ENCODE peak calls at places on chromosome 19, in four cellular contexts. V, C, J and O are unnamed samples.

GRCh38 chr19:39671739-39672363 is 16.1 kb downstream of the LGALS16 start:
- DNase-seq in V (peak), C (no peak), J (no peak), O (no peak)

GRCh38 chr19:6064016-6064702 is 46.1 kb downstream of the RFX2 start:
- DNase-seq in V (no peak), C (no peak), J (no peak), O (no peak)

GRCh38 chr19:46192990-46193650 is 36.4 kb upstream of the IGFL1 start:
- DNase-seq in V (peak), C (no peak), J (no peak), O (no peak)

GRCh38 chr19:5789886-5790572 is 934 bp downstream of the DUS3L start:
- DNase-seq in V (no peak), C (no peak), J (no peak), O (no peak)

GRCh38 chr19:39405261-39405912 is 1.3 kb upstream of the ZFP36 start:
- DNase-seq in V (no peak), C (no peak), J (no peak), O (no peak)

GRCh38 chr19:18219911-18220631 is 6.2 kb downstream of the PDE4C start:
- DNase-seq in V (no peak), C (no peak), J (no peak), O (no peak)

GRCh38 chr19:34232566-34233481 is 21.5 kb upstream of the GARRE1 start:
- DNase-seq in V (peak), C (no peak), J (peak), O (no peak)

GRCh38 chr19:33325920-33326319 is 23.6 kb upstream of the CEBPA start:
- DNase-seq in V (peak), C (no peak), J (no peak), O (no peak)

GRCh38 chr19:29259153-29259552 is 46.2 kb upstream of the UQCRFS1 start:
- DNase-seq in V (no peak), C (no peak), J (no peak), O (no peak)

GRCh38 chr19:46798713-46799112 is 10.3 kb upstream of the SLC1A5 start:
- DNase-seq in V (no peak), C (no peak), J (no peak), O (no peak)

GRCh38 chr19:12156254-12157058 is at the start of gene ZNF625:
- DNase-seq in V (peak), C (peak), J (peak), O (peak)

GRCh38 chr19:23515551-23515950 is 120.3 kb upstream of the ZNF91 start:
- DNase-seq in V (no peak), C (no peak), J (no peak), O (no peak)

GRCh38 chr19:49149652-49150105 is 5.5 kb downstream of the HRC start:
- DNase-seq in V (peak), C (peak), J (peak), O (peak)

GRCh38 chr19:12779162-12779993 is 4.0 kb upstream of the HOOK2 start:
- DNase-seq in V (peak), C (no peak), J (no peak), O (peak)

DNA sequence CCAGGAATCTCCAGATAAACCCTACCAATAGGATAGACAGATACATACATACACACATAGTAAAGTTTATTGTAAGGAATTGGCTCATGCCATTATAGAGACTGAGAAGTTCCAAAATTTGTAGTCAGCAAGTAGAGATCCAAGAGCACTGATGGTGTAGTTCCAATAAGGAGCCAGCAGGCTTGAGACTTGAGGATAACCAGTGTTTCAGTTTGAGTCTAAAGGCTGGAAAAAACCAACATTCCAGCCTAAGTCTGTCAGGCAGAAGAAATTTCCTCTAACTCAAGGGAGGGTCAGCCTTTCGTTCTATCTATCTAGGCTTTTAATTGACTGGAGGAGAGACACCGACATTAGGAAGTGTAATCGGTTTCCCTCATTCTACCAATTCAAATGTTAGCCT is 110.2 kb upstream of the TSHZ3 start:
- DNase-seq in V (no peak), C (no peak), J (no peak), O (no peak)
- TF ChIP-seq CTCF in V (peak), C (peak), J (peak), O (no peak)

DNA sequence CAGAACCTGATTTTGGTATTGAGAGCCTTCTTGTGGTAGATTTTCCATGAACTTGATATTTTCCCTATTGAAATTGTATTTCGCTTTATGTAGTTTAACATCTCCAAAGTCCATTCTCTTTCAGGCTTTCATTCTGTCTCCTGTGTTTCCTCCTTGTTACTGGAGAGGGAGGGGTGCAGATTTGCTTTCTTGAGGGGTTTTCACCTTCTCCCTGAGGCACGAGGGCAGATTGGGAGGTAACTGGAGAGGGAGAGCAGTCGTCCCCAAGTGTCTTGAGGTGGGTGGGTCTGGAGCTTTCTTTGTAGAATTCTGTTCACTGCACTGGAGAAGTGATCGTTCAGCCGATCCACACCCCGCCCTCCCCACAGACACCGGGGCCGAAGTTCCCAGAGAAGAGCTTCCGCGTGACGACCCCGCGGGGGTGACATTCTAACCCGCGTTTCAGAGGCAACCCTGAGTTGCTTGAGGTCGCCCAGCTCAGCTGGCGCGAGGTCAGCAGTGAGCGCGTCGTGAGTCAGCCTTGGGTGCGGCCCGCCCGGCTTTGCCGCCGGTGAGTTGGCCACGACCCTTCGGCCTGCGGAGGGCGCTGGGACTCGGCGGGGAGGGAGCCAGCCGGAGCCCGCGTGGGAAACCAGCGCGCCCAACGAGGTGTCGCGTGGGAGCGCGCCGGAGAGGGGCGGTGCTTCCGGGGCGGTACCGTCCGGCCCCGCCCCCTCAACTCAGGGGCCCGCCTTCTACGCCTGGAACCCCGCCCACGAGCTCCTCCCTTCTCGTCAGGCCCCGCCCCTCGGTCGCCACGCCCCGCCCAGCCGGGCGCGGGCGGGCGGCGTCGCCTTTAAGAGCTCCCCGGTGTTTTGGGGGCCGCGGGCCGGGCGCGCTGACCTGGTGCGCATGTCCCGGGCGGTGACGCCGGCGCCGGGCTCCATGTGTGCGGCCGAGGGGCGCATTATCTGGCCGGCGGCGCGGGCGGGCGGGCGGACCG is at the start of gene GATAD2A:
- DNase-seq in V (peak), C (peak), J (peak), O (peak)
- TF ChIP-seq CTCF in V (peak), C (no peak), J (peak), O (peak)

DNA sequence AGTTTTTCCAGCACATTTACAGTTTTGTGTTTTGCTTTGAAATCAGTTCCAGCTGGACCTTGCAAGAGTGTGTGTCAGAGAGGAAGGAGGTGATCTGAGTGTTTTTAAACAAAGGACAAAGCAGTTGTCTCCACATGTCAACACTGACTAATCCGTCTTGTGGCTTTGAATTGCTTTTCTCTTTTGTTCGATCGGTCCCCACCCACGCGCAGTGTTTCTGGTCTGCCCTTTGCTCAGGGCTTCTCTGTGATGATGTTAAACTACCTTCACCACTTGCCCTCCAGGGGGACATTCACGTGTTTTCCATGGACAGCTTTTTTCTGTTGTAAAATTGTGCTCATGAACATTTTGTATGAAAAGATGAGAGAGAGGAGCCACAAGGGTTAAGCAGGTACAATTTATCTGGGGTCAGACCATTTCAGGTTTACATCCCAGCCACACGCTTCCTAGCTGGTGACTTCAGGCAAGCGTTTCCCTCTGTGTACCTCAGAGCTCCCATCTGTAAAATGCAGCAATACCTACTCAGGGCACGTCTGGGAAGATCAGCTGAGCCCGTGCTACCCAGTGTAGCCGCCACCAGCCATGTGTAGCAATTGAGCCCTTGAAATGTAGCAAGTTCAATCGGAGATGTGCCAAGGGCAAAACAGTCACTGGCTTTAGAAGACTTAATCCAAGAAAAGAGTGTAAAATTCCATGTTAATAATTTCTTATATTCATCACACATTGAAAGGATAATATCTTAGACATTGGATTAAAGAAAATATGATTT is 13.5 kb upstream of the PLA2G4C start:
- DNase-seq in V (peak), C (no peak), J (peak), O (no peak)
- TF ChIP-seq CTCF in V (peak), C (peak), J (peak), O (peak)

DNA sequence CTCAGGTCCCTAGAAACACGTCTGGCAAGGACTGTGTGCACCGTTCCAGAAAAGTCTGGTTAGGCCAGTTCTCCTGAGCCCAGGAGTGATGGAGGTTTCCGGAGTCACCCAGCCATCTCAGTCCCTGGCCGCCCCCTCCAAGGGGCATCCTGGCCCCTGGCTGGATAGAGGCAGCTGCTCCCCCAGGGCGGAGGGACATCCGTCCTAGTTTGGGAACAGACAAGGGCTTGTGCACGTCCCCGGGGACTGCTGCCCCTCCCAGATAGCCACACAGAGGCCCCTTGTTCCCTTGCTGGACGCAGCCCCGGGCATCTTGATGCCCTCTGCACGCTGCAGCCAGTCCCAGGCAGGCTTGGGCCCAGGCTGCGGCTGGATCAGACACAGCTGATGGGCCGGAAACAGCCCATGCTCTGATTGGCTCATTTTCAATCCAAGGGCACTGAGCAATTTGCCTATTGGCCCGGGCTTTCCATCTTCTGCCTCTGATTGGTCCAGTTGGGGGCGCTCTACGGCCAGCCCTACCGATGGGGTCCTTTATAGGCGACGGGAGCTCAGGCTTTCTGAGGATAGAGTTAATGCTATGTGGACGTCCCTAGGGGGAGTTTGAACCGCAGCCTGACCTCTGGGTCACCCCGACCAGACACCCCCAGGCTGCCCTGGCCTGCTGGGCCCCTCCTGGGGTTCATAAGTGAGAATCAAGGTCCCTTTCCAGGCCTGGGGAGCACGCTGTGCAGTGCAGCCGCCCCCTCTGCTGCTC is 3.7 kb downstream of the S1PR2 start:
- DNase-seq in V (peak), C (no peak), J (no peak), O (no peak)
- TF ChIP-seq CTCF in V (no peak), C (peak), J (no peak), O (no peak)

DNA sequence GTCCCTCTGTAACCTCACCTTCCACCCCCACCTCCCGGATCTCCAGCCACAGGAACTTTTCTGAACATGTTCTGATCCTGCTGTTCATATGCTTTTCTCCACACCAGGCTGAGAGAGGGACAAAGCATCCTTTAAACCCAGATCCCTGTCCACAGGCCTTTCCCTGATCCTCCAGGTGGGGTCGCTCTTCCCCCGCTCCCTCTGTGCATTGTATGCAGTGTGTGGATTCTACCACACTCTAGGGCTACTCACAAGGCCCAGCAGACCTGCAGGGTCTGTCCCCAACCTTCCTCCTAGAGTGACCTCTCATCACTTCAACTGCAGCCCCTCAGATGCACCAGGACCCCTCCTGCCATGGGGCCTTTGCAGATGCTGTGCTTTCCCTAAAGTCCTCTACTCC is 1200.6 kb downstream of the UQCRFS1 start:
- DNase-seq in V (no peak), C (no peak), J (no peak), O (no peak)
- TF ChIP-seq CTCF in V (no peak), C (peak), J (no peak), O (no peak)

GRCh38 chr19:50837300-50837699 is 3.9 kb upstream of the KLK15 start:
- DNase-seq in V (no peak), C (no peak), J (no peak), O (no peak)

GRCh38 chr19:50835785-50836542 is 2.6 kb upstream of the KLK15 start:
- DNase-seq in V (peak), C (peak), J (peak), O (peak)

GRCh38 chr19:50836543-50837195 is 3.3 kb upstream of the KLK15 start:
- DNase-seq in V (no peak), C (no peak), J (no peak), O (no peak)

GRCh38 chr19:50839712-50840655 is 6.6 kb upstream of the KLK15 start:
- DNase-seq in V (no peak), C (no peak), J (no peak), O (no peak)

DNA sequence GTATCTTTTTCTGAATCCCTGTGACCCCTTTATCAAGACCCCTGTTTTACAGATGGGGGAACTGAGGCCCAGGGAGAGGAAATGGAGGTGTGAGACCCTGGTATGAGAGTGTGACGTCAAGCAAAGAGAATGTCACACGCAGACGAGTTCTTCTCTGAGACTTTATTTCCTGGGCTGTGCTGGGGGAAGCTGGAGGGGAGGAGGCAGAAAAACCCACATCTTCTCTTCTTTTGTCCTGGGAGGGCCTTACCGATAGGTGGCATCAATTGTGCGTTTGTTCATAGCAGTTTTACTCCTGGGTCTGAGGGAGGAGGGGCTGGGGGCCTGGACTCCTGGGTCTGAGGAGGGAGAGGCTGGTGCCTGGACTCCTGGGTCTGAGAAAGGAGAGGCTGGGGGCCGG is 4.9 kb upstream of the KLK15 start:
- DNase-seq in V (no peak), C (no peak), J (no peak), O (no peak)
- TF ChIP-seq CTCF in V (no peak), C (peak), J (peak), O (no peak)

GRCh38 chr19:37987356-37988332 is 80.6 kb downstream of the SIPA1L3 start:
- DNase-seq in V (no peak), C (no peak), J (no peak), O (no peak)
- TF ChIP-seq CTCF in V (peak), C (peak), J (peak), O (no peak)